ENCODE peak calls at places on chromosome 1, in ten cellular contexts. M is lower leg skin; B is stimulated activated naive CD8-positive, alpha-beta T cell treated with anti-CD3 and anti-CD28 coated beads, Interleukin-15, Interleukin-2, amounts not matched to agents 100 U/mL and 50 U/mL, for 24 hours; D is ovary; J is HEK293T; R is uterus; L is trophoblast cell; F is NCI-H1694 treated with DMSO at 0.1 percent for 48 hours; K is left ventricle myocardium superior; G is HT-29. X is an unnamed sample.
A peak's percentile ranks its signal among the peaks of the same experiment; 100 is the strongest.

GRCh38 chr1:9720785-9721605 is 69.5 kb downstream of the PIK3CD start:
- DNase-seq in M (no peak), B (no peak), D (no peak), J (no peak), R (no peak), L (no peak), F (no peak), K (no peak), G (peak; percentile 41), X (no peak)

GRCh38 chr1:5934058-5934884 is 58.0 kb downstream of the NPHP4 start:
- DNase-seq in M (peak; percentile 63), B (no peak), D (peak; percentile 6), J (no peak), R (no peak), L (no peak), F (no peak), K (no peak), G (no peak), X (no peak)

GRCh38 chr1:21284206-21285137 is 5.8 kb downstream of the ECE1 start:
- DNase-seq in M (no peak), B (no peak), D (no peak), J (no peak), R (no peak), L (peak; percentile 24), F (no peak), K (no peak), G (no peak), X (no peak)

GRCh38 chr1:161921990-161922389 is 101.7 kb downstream of the OLFML2B start:
- DNase-seq in M (no peak), B (no peak), D (no peak), J (no peak), R (no peak), L (no peak), F (no peak), K (no peak), G (no peak), X (no peak)

GRCh38 chr1:114336360-114336759 is 174.6 kb downstream of the TRIM33 start:
- DNase-seq in M (no peak), B (no peak), D (no peak), J (no peak), R (no peak), L (no peak), F (peak; percentile 28), K (no peak), G (no peak), X (no peak)

GRCh38 chr1:6463120-6463412 is 2.9 kb downstream of the TNFRSF25 start:
- DNase-seq in M (no peak), B (no peak), D (no peak), J (no peak), R (no peak), L (no peak), F (no peak), K (no peak), G (no peak), X (no peak)

GRCh38 chr1:56204206-56204605 is 375.2 kb downstream of the PLPP3 start:
- DNase-seq in M (no peak), B (no peak), D (no peak), J (no peak), R (no peak), L (no peak), F (no peak), K (no peak), G (no peak), X (no peak)

GRCh38 chr1:8962812-8963669 is 17.4 kb downstream of the CA6 start:
- DNase-seq in M (no peak), B (peak; percentile 77), D (no peak), J (peak; percentile 76), R (no peak), L (peak; percentile 51), F (no peak), K (peak; percentile 39), G (peak; percentile 81), X (no peak)

GRCh38 chr1:232667781-232668101 is 37.8 kb upstream of the SIPA1L2 start:
- DNase-seq in M (no peak), B (no peak), D (no peak), J (no peak), R (no peak), L (no peak), F (no peak), K (no peak), G (no peak), X (no peak)

GRCh38 chr1:155200920-155201319 is 6.8 kb downstream of the THBS3 start:
- DNase-seq in M (no peak), B (no peak), D (no peak), J (no peak), R (no peak), L (no peak), F (no peak), K (no peak), G (no peak), X (no peak)

GRCh38 chr1:66652556-66652955 is 99.7 kb upstream of the DYNLT5 start:
- DNase-seq in M (no peak), B (no peak), D (no peak), J (no peak), R (no peak), L (no peak), F (no peak), K (no peak), G (no peak), X (no peak)

GRCh38 chr1:1164701-1165451 is 8.8 kb upstream of the TTLL10 start:
- DNase-seq in M (no peak), B (no peak), D (no peak), J (no peak), R (no peak), L (peak; percentile 34), F (no peak), K (no peak), G (peak; percentile 52), X (no peak)

GRCh38 chr1:28087614-28088167 is 719 bp downstream of the EYA3 start:
- DNase-seq in M (no peak), B (peak; percentile 16), D (no peak), J (no peak), R (no peak), L (no peak), F (no peak), K (no peak), G (peak; percentile 59), X (no peak)

GRCh38 chr1:64246294-64246917 is 43.0 kb downstream of the UBE2U start:
- DNase-seq in M (no peak), B (no peak), D (no peak), J (no peak), R (no peak), L (peak; percentile 77), F (peak; percentile 77), K (no peak), G (peak; percentile 64), X (no peak)

GRCh38 chr1:64320470-64320869 is 117.0 kb downstream of the UBE2U start:
- DNase-seq in M (no peak), B (no peak), D (no peak), J (no peak), R (no peak), L (no peak), F (no peak), K (no peak), G (no peak), X (no peak)

GRCh38 chr1:113993072-113993471 is 13.8 kb downstream of the OLFML3 start:
- DNase-seq in M (no peak), B (no peak), D (no peak), J (no peak), R (no peak), L (no peak), F (no peak), K (no peak), G (no peak), X (no peak)

GRCh38 chr1:18109756-18110597 is 2.4 kb downstream of the IGSF21 start:
- DNase-seq in M (no peak), B (peak; percentile 46), D (peak; percentile 20), J (peak; percentile 65), R (peak; percentile 16), L (no peak), F (no peak), K (peak; percentile 65), G (no peak), X (peak; percentile 70)

GRCh38 chr1:228198977-228199590 is 8.8 kb upstream of the OBSCN start:
- DNase-seq in M (no peak), B (no peak), D (no peak), J (no peak), R (no peak), L (no peak), F (no peak), K (no peak), G (no peak), X (no peak)

GRCh38 chr1:226455843-226456242 is 48.0 kb upstream of the PARP1 start:
- DNase-seq in M (no peak), B (no peak), D (no peak), J (no peak), R (no peak), L (no peak), F (no peak), K (no peak), G (no peak), X (no peak)

GRCh38 chr1:22131875-22132486 is 10.9 kb downstream of the WNT4 start:
- DNase-seq in M (no peak), B (peak; percentile 75), D (peak; percentile 55), J (peak; percentile 84), R (no peak), L (peak; percentile 79), F (no peak), K (peak; percentile 53), G (peak; percentile 76), X (peak; percentile 46)